ENCODE peak calls at places on chromosomes 4 and X, in five cellular contexts. G, Y, B, S and F are unnamed samples. For H3K4me1 and H3K36me3, the result is how much of the 10 kb centered on the place peaks cover.

GRCh38 chrX:17680732-17681413 is 56.4 kb upstream of the SCML1 start:
- DNase-seq in G (no peak), Y (no peak), B (no peak), S (no peak), F (no peak)

GRCh38 chrX:148380614-148381561 is 119.5 kb upstream of the AFF2 start:
- DNase-seq in G (no peak), Y (no peak), B (peak), S (peak), F (no peak)

GRCh38 chr4:182325848-182326255 is 82.7 kb downstream of the TENM3 start:
- DNase-seq in G (no peak), Y (no peak), B (no peak), S (no peak), F (no peak)

GRCh38 chr4:16157609-16158503 is 68.4 kb downstream of the TAPT1 start:
- DNase-seq in G (no peak), Y (no peak), B (no peak), S (no peak), F (no peak)

GRCh38 chr4:189124149-189124758 is 816.4 kb upstream of the FRG1 start:
- DNase-seq in G (peak), Y (no peak), B (no peak), S (no peak), F (no peak)

GRCh38 chrX:130110379-130111219 is at the start of gene ELF4:
- DNase-seq in G (peak), Y (peak), B (peak), S (peak), F (no peak)

GRCh38 chr4:55635760-55636621 is at the start of gene NMU:
- DNase-seq in G (no peak), Y (no peak), B (peak), S (no peak), F (no peak)

GRCh38 chr4:141339966-141340365 is 119.3 kb downstream of the ZNF330 start:
- DNase-seq in G (peak), Y (no peak), B (no peak), S (no peak), F (no peak)

GRCh38 chr4:83034630-83035494 is at the start of gene COPS4:
- DNase-seq in G (peak), Y (peak), B (peak), S (peak), F (peak)

GRCh38 chr4:115353370-115353769 is 239.9 kb upstream of the NDST4 start:
- DNase-seq in G (no peak), Y (no peak), B (no peak), S (no peak), F (no peak)

GRCh38 chr4:8353912-8354453 is 84.4 kb downstream of the HTRA3 start:
- DNase-seq in G (peak), Y (no peak), B (peak), S (no peak), F (no peak)

GRCh38 chrX:56761167-56761566 is 32.1 kb downstream of the NBDY start:
- DNase-seq in G (no peak), Y (no peak), B (no peak), S (no peak), F (no peak)

GRCh38 chr4:123976285-123976684 is 579.7 kb downstream of the SPRY1 start:
- DNase-seq in G (peak), Y (no peak), B (no peak), S (peak), F (no peak)

GRCh38 chr4:181637186-181638105 is 605.8 kb upstream of the TENM3 start:
- DNase-seq in G (peak), Y (no peak), B (no peak), S (no peak), F (no peak)

GRCh38 chr4:128461300-128462103 is 173.9 kb upstream of the PGRMC2 start:
- DNase-seq in G (peak), Y (no peak), B (no peak), S (no peak), F (no peak)

GRCh38 chr4:83378426-83378825 is 43.8 kb upstream of the HPSE start:
- DNase-seq in G (no peak), Y (no peak), B (no peak), S (peak), F (no peak)

GRCh38 chr4:17494258-17494657 is 17.6 kb downstream of the QDPR start:
- DNase-seq in G (peak), Y (no peak), B (no peak), S (no peak), F (no peak)

GRCh38 chr4:156931267-156931666 is 40.3 kb downstream of the PDGFC start:
- DNase-seq in G (peak), Y (no peak), B (peak), S (no peak), F (no peak)

GRCh38 chr4:139175647-139176298 is 1.2 kb downstream of the ELF2 start:
- DNase-seq in G (peak), Y (no peak), B (no peak), S (no peak), F (no peak)

GRCh38 chr4:56910172-56910967 is 2.7 kb downstream of the REST start:
- DNase-seq in G (no peak), Y (no peak), B (no peak), S (peak), F (no peak)

GRCh38 chr4:143358419-143358818 is 21.7 kb downstream of the GAB1 start:
- DNase-seq in G (no peak), Y (no peak), B (no peak), S (no peak), F (no peak)

GRCh38 chrX:56787734-56788152 is 58.7 kb downstream of the NBDY start:
- DNase-seq in G (no peak), Y (no peak), B (peak), S (no peak), F (no peak)

GRCh38 chr4:85905761-85906160 is 430.8 kb downstream of the ARHGAP24 start:
- DNase-seq in G (no peak), Y (no peak), B (no peak), S (no peak), F (no peak)

GRCh38 chr4:81650871-81651270 is 179.2 kb upstream of the RASGEF1B start:
- DNase-seq in G (no peak), Y (no peak), B (no peak), S (no peak), F (no peak)

GRCh38 chr4:121599049-121599448 is 97.7 kb downstream of the ANXA5 start:
- DNase-seq in G (no peak), Y (no peak), B (no peak), S (no peak), F (no peak)

GRCh38 chr4:30790123-30790522 is 70.0 kb downstream of the PCDH7 start:
- DNase-seq in G (no peak), Y (no peak), B (no peak), S (no peak), F (no peak)

GRCh38 chrX:2748171-2748814 is 3.5 kb upstream of the XG start:
- DNase-seq in G (no peak), Y (no peak), B (no peak), S (no peak), F (no peak)

GRCh38 chrX:12452268-12452667 is 314.0 kb downstream of the FRMPD4 start:
- DNase-seq in G (no peak), Y (no peak), B (no peak), S (no peak), F (no peak)

GRCh38 chr4:79852305-79852730 is 220.7 kb downstream of the ANTXR2 start:
- DNase-seq in G (peak), Y (no peak), B (peak), S (no peak), F (no peak)

GRCh38 chrX:46306103-46306502 is 239.1 kb downstream of the ZNF674 start:
- DNase-seq in G (no peak), Y (no peak), B (no peak), S (no peak), F (no peak)

GRCh38 chrX:19679787-19680186 is 164.5 kb upstream of the MAP3K15 start:
- DNase-seq in G (no peak), Y (no peak), B (no peak), S (no peak), F (no peak)

GRCh38 chrX:37905436-37906147 is 58.2 kb upstream of the DYNLT3 start:
- DNase-seq in G (peak), Y (no peak), B (no peak), S (no peak), F (no peak)

GRCh38 chr4:170398228-170398627 is 308.5 kb upstream of the AADAT start:
- DNase-seq in G (no peak), Y (no peak), B (no peak), S (no peak), F (no peak)
- H3K4me1 ChIP-seq in G (under half), Y (under half), B (under half), S (under half), F (under half)

DNA sequence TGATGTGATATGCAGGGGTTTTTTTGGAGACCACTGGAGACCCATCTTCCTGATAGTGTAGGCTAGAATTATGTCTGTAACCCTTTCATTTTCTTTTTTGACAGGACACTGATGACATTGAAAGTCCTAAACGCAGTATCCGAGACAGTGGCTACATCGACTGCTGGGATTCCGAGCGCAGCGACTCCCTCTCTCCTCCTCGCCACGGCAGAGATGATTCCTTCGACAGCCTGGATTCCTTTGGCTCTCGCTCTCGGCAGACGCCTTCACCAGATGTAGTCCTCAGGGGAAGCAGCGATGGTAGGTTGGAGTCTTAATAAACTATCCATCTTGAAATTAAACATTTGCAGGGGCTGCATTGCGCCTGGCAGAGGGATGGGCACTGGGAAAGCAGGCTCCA is 75.4 kb downstream of the LIMCH1 start:
- DNase-seq in G (no peak), Y (no peak), B (no peak), S (no peak), F (no peak)
- H3K36me3 ChIP-seq in G (under half), Y (under half), B (under half), S (under half), F (under half)

GRCh38 chr4:175946472-175947116 is 119.0 kb upstream of the WDR17 start:
- DNase-seq in G (no peak), Y (no peak), B (no peak), S (peak), F (no peak)
- H3K4me3 ChIP-seq in G (no peak), Y (no peak), B (no peak), S (no peak), F (peak)

GRCh38 chr4:153449338-153449737 is 16.8 kb upstream of the TMEM131L start:
- DNase-seq in G (no peak), Y (no peak), B (no peak), S (no peak), F (no peak)

GRCh38 chr4:153450545-153450917 is 15.6 kb upstream of the TMEM131L start:
- DNase-seq in G (no peak), Y (no peak), B (no peak), S (no peak), F (no peak)

GRCh38 chr4:153452661-153453378 is 13.3 kb upstream of the TMEM131L start:
- DNase-seq in G (no peak), Y (no peak), B (no peak), S (no peak), F (no peak)

GRCh38 chr4:153453455-153453854 is 12.7 kb upstream of the TMEM131L start:
- DNase-seq in G (no peak), Y (no peak), B (no peak), S (no peak), F (no peak)

GRCh38 chr4:153451931-153452660 is 14.1 kb upstream of the TMEM131L start:
- DNase-seq in G (no peak), Y (no peak), B (no peak), S (no peak), F (no peak)
- H3K4me1 ChIP-seq in G (under half), Y (under half), B (under half), S (under half), F (under half)

DNA sequence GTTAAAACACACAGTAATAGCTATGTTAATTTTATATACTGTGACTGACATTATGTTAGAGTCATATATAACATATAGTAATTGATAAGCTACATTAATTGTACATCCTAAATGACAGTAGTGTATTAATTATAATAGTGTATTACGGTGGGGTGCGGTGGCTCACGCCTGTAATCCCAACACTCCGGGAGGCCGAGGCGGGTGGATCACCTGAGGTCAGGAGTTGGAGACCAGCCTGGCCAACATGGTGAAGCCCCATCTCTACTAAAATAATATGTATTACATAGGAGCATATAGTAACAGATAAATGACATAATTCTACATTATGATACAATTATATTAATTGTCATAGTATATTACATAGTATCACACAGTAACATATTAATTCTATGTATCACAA is 12.2 kb downstream of the ASMTL start:
- DNase-seq in G (no peak), Y (no peak), B (no peak), S (no peak), F (no peak)
- H3K36me3 ChIP-seq in G (under half), Y (under half), B (under half), S (half or more), F (under half)

DNA sequence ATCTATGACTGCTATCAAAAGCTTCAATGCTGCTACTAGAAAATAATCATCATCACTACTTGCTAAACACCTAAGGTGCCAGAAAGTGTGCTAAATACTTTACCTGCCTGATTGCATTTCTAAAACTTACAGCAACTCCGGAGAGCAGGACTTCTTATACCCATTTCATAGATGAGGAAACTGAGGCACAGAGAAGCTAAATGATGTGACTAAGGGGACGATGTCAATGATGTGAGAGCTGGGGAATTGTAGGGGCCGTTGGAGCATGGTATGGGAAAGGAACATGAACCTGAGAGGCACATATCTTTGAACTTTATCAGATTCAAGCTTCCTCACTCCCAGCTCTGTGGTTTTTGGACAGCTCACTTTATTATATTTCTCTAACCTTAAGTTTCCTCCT is 38.7 kb downstream of the CCKAR start:
- DNase-seq in G (no peak), Y (no peak), B (no peak), S (no peak), F (no peak)
- H3K4me3 ChIP-seq in G (no peak), Y (no peak), B (no peak), S (no peak), F (no peak)

GRCh38 chr4:75742451-75742850 is 18.1 kb downstream of the USO1 start:
- DNase-seq in G (no peak), Y (no peak), B (no peak), S (no peak), F (no peak)
- H3K4me1 ChIP-seq in G (under half), Y (under half), B (under half), S (under half), F (under half)

GRCh38 chr4:84737656-84738055 is 154.7 kb downstream of the CDS1 start:
- DNase-seq in G (no peak), Y (no peak), B (no peak), S (no peak), F (no peak)

GRCh38 chr4:84740071-84740470 is 157.1 kb downstream of the CDS1 start:
- DNase-seq in G (no peak), Y (no peak), B (no peak), S (no peak), F (no peak)

GRCh38 chr4:84733343-84734033 is 150.6 kb downstream of the CDS1 start:
- DNase-seq in G (no peak), Y (no peak), B (no peak), S (no peak), F (no peak)

GRCh38 chr4:84734037-84734436 is 151.1 kb downstream of the CDS1 start:
- DNase-seq in G (no peak), Y (no peak), B (no peak), S (no peak), F (no peak)

GRCh38 chr4:84738622-84739021 is 155.7 kb downstream of the CDS1 start:
- DNase-seq in G (no peak), Y (no peak), B (no peak), S (no peak), F (no peak)
- H3K36me3 ChIP-seq in G (under half), Y (under half), B (under half), S (under half), F (under half)

GRCh38 chr4:102493257-102493656 is 7.9 kb upstream of the NFKB1 start:
- DNase-seq in G (no peak), Y (no peak), B (no peak), S (no peak), F (no peak)
- H3K4me3 ChIP-seq in G (no peak), Y (no peak), B (no peak), S (no peak), F (no peak)